ENCODE peak calls at places on chromosomes 6 and 20, in four cellular contexts. R is NCI-H524, H is C1 segment of cervical spinal cord, N is ELR. S is an unnamed sample.

GRCh38 chr6:77740380-77740779 is 87.5 kb downstream of the MEI4 start:
- DNase-seq in R (peak; percentile 28), H (no peak), N (peak; percentile 46), S (no peak)

GRCh38 chr20:49424536-49424935 is 57.9 kb downstream of the KCNB1 start:
- DNase-seq in R (peak; percentile 64), H (no peak), N (peak; percentile 25), S (no peak)

GRCh38 chr6:30061766-30062458 is 847 bp downstream of the POLR1H start:
- DNase-seq in R (peak; percentile 40), H (peak; percentile 55), N (peak; percentile 51), S (no peak)

GRCh38 chr6:161228096-161228495 is 45.8 kb downstream of the AGPAT4 start:
- DNase-seq in R (no peak), H (no peak), N (no peak), S (no peak)

GRCh38 chr6:115759051-115759450 is 301.6 kb downstream of the FRK start:
- DNase-seq in R (no peak), H (no peak), N (no peak), S (no peak)

GRCh38 chr6:2977799-2978558 is 6.6 kb upstream of the SERPINB6 start:
- DNase-seq in R (no peak), H (no peak), N (no peak), S (no peak)

GRCh38 chr6:169141706-169142705 is 111.6 kb downstream of the THBS2 start:
- DNase-seq in R (no peak), H (peak; percentile 57), N (no peak), S (no peak)

GRCh38 chr6:130679684-130680083 is 147.5 kb upstream of the SMLR1 start:
- DNase-seq in R (no peak), H (no peak), N (no peak), S (no peak)

S was measured in DMS 273 treated with DMSO at 0.1 percent for 48 hours.